ENCODE peak calls at places on chromosomes 16 and 17, in nine cellular contexts. N, E, D, U, A, F, J, M and L are unnamed samples.

GRCh38 chr16:67296422-67296821 is 17.1 kb downstream of the PLEKHG4 start:
- DNase-seq in N (no peak), E (no peak), D (no peak), U (no peak), A (no peak), F (no peak), J (no peak), M (no peak), L (no peak)

GRCh38 chr17:83186226-83186625 is 106.8 kb downstream of the METRNL start:
- DNase-seq in N (peak; percentile 41), E (peak; percentile 14), D (no peak), U (no peak), A (no peak), F (no peak), J (peak; percentile 18), M (peak; percentile 45), L (no peak)

GRCh38 chr17:864315-864714 is 82.2 kb downstream of the MRM3 start:
- DNase-seq in N (no peak), E (no peak), D (no peak), U (no peak), A (no peak), F (no peak), J (no peak), M (no peak), L (no peak)

GRCh38 chr16:80012586-80012985 is 412.0 kb upstream of the MAF start:
- DNase-seq in N (no peak), E (no peak), D (no peak), U (no peak), A (no peak), F (no peak), J (no peak), M (no peak), L (no peak)

GRCh38 chr16:57297856-57298255 is 13.4 kb upstream of the PLLP start:
- DNase-seq in N (no peak), E (no peak), D (no peak), U (peak; percentile 28), A (no peak), F (no peak), J (no peak), M (no peak), L (no peak)

GRCh38 chr17:66214893-66215528 is 14.2 kb downstream of the APOH start:
- DNase-seq in N (no peak), E (no peak), D (peak; percentile 10), U (no peak), A (no peak), F (no peak), J (no peak), M (no peak), L (no peak)

GRCh38 chr16:72658888-72659717 is 388.8 kb downstream of the ZFHX3 start:
- DNase-seq in N (no peak), E (no peak), D (no peak), U (no peak), A (no peak), F (no peak), J (no peak), M (no peak), L (no peak)

GRCh38 chr17:67759355-67760171 is 41.8 kb downstream of the NOL11 start:
- DNase-seq in N (peak; percentile 78), E (peak; percentile 23), D (no peak), U (no peak), A (no peak), F (no peak), J (peak; percentile 76), M (no peak), L (no peak)

GRCh38 chr17:49959183-49959935 is 9.6 kb upstream of the DLX4 start:
- DNase-seq in N (no peak), E (no peak), D (no peak), U (no peak), A (no peak), F (no peak), J (no peak), M (no peak), L (no peak)

GRCh38 chr17:21167303-21167702 is 40.5 kb downstream of the DHRS7B start:
- DNase-seq in N (no peak), E (no peak), D (no peak), U (no peak), A (no peak), F (no peak), J (no peak), M (no peak), L (no peak)

GRCh38 chr17:8410882-8411238 is 13.2 kb upstream of the RNF222 start:
- DNase-seq in N (no peak), E (no peak), D (no peak), U (no peak), A (no peak), F (no peak), J (no peak), M (no peak), L (no peak)

GRCh38 chr17:19537116-19537515 is 3.5 kb downstream of the SLC47A1 start:
- DNase-seq in N (peak; percentile 26), E (no peak), D (no peak), U (no peak), A (no peak), F (no peak), J (no peak), M (no peak), L (no peak)

GRCh38 chr16:54062361-54063346 is 223.9 kb downstream of the IRX3 start:
- DNase-seq in N (no peak), E (no peak), D (peak; percentile 63), U (no peak), A (no peak), F (no peak), J (no peak), M (peak; percentile 47), L (no peak)

GRCh38 chr16:1474796-1475551 is at the start of gene CLCN7:
- DNase-seq in N (peak; percentile 95), E (peak; percentile 94), D (peak; percentile 83), U (peak; percentile 84), A (peak; percentile 78), F (peak; percentile 73), J (peak; percentile 94), M (peak; percentile 93), L (peak; percentile 95)

GRCh38 chr17:43745541-43745940 is 13.1 kb downstream of the SOST start:
- DNase-seq in N (no peak), E (no peak), D (no peak), U (no peak), A (no peak), F (no peak), J (no peak), M (no peak), L (no peak)

GRCh38 chr16:64412578-64413280 is 709.1 kb downstream of the CDH11 start:
- DNase-seq in N (no peak), E (peak; percentile 22), D (no peak), U (no peak), A (no peak), F (no peak), J (peak; percentile 35), M (no peak), L (no peak)

GRCh38 chr17:27577884-27578717 is 52.9 kb upstream of the LGALS9 start:
- DNase-seq in N (no peak), E (peak; percentile 52), D (no peak), U (no peak), A (no peak), F (no peak), J (peak; percentile 66), M (no peak), L (no peak)

GRCh38 chr16:89815639-89816348 is 653 bp downstream of the FANCA start:
- DNase-seq in N (no peak), E (no peak), D (no peak), U (no peak), A (no peak), F (no peak), J (no peak), M (peak; percentile 49), L (no peak)

GRCh38 chr16:70553645-70554044 is 30.0 kb downstream of the SF3B3 start:
- DNase-seq in N (no peak), E (no peak), D (no peak), U (no peak), A (no peak), F (no peak), J (no peak), M (no peak), L (no peak)

GRCh38 chr17:75872434-75873351 is 5.7 kb downstream of the TRIM47 start:
- DNase-seq in N (peak; percentile 88), E (peak; percentile 81), D (peak; percentile 23), U (peak; percentile 33), A (no peak), F (no peak), J (peak; percentile 91), M (no peak), L (no peak)

GRCh38 chr17:75524971-75525805 is at the start of gene LLGL2:
- DNase-seq in N (peak; percentile 90), E (peak; percentile 70), D (peak; percentile 98), U (peak; percentile 81), A (peak; percentile 48), F (peak; percentile 54), J (peak; percentile 76), M (peak; percentile 89), L (peak; percentile 84)

GRCh38 chr16:57138281-57138935 is 46.0 kb downstream of the CPNE2 start:
- DNase-seq in N (no peak), E (no peak), D (no peak), U (no peak), A (no peak), F (no peak), J (no peak), M (no peak), L (no peak)

GRCh38 chr16:47787695-47788094 is 326.6 kb downstream of the PHKB start:
- DNase-seq in N (no peak), E (no peak), D (no peak), U (no peak), A (peak; percentile 39), F (no peak), J (no peak), M (no peak), L (no peak)